ENCODE peak calls at places on chromosome 15, in four cellular contexts. P is GM10248, X is GM20000, D is PC-9. L is an unnamed sample.

GRCh38 chr15:34584321-34584668 is 844 bp upstream of the GOLGA8B start:
- DNase-seq in P (no peak), X (no peak), D (no peak), L (no peak)

GRCh38 chr15:75349851-75350588 is 3.2 kb downstream of the NEIL1 start:
- DNase-seq in P (peak), X (peak), D (no peak), L (peak)

GRCh38 chr15:39127925-39128617 is 452.8 kb upstream of the THBS1 start:
- DNase-seq in D (peak), X (no peak), P (no peak), L (no peak)

GRCh38 chr15:41634072-41634628 is 26.1 kb upstream of the MGA start:
- DNase-seq in P (no peak), X (no peak), D (no peak), L (no peak)

GRCh38 chr15:92538115-92538514 is 117.5 kb downstream of the FAM174B start:
- DNase-seq in X (no peak), D (no peak), P (no peak), L (no peak)

GRCh38 chr15:48059786-48060185 is 61.0 kb upstream of the SLC24A5 start:
- DNase-seq in P (no peak), X (no peak), D (no peak), L (no peak)

GRCh38 chr15:92617197-92618037 is 38.2 kb downstream of the FAM174B start:
- DNase-seq in X (no peak), D (peak), P (no peak), L (no peak)

GRCh38 chr15:67107014-67107812 is 41.8 kb downstream of the SMAD3 start:
- DNase-seq in P (no peak), D (peak), X (no peak), L (no peak)

GRCh38 chr15:68635142-68635541 is 56.3 kb downstream of the CORO2B start:
- DNase-seq in D (no peak), P (no peak), X (no peak), L (no peak)

GRCh38 chr15:79036323-79036722 is 54.3 kb downstream of the RASGRF1 start:
- DNase-seq in D (no peak), X (no peak), P (no peak), L (no peak)

GRCh38 chr15:32105258-32106248 is 75.2 kb downstream of the CHRNA7 start:
- DNase-seq in X (no peak), P (no peak), D (no peak), L (no peak)

GRCh38 chr15:78177447-78177873 is 28.3 kb downstream of the IDH3A start:
- DNase-seq in P (peak), X (peak), D (no peak), L (no peak)

GRCh38 chr15:40955930-40956542 is 2.8 kb downstream of the CHAC1 start:
- DNase-seq in D (no peak), P (no peak), X (no peak), L (no peak)

GRCh38 chr15:88653200-88654064 is 14.6 kb downstream of the ISG20 start:
- DNase-seq in X (no peak), P (no peak), D (no peak), L (no peak)

GRCh38 chr15:47718474-47719440 is 1.5 kb downstream of the SEMA6D start:
- DNase-seq in D (no peak), X (peak), P (peak), L (no peak)

GRCh38 chr15:53746101-53746500 is 13.4 kb downstream of the WDR72 start:
- DNase-seq in D (no peak), X (no peak), P (no peak), L (no peak)

GRCh38 chr15:49382394-49382793 is 40.6 kb upstream of the FGF7 start:
- DNase-seq in X (no peak), P (no peak), D (no peak), L (no peak)

GRCh38 chr15:91860498-91860897 is 7.0 kb downstream of the SLCO3A1 start:
- DNase-seq in D (no peak), X (no peak), P (no peak), L (no peak)

GRCh38 chr15:79088426-79089205 is 2.0 kb downstream of the RASGRF1 start:
- DNase-seq in D (no peak), P (no peak), X (no peak), L (no peak)

GRCh38 chr15:37014137-37014536 is 86.2 kb downstream of the MEIS2 start:
- DNase-seq in D (no peak), P (no peak), X (no peak), L (no peak)

GRCh38 chr15:45705510-45706473 is 71.0 kb downstream of the SQOR start:
- DNase-seq in X (peak), D (peak), P (peak), L (peak)

GRCh38 chr15:68821898-68822380 is 1.2 kb upstream of the ANP32A start:
- DNase-seq in X (no peak), D (peak), P (no peak), L (no peak)

GRCh38 chr15:101773496-101774100 is 29.7 kb upstream of the OR4F6 start:
- DNase-seq in X (no peak), P (no peak), D (no peak), L (no peak)

GRCh38 chr15:49045691-49046112 is 544 bp downstream of the SECISBP2L start:
- DNase-seq in P (peak), D (no peak), X (peak), L (peak)

GRCh38 chr15:26132786-26133185 is 269.7 kb upstream of the ATP10A start:
- DNase-seq in D (no peak), X (no peak), P (no peak), L (no peak)

GRCh38 chr15:38176155-38176554 is 76.5 kb upstream of the SPRED1 start:
- DNase-seq in X (peak), D (no peak), P (peak), L (peak)

GRCh38 chr15:52557242-52557641 is 11.6 kb downstream of the ARPP19 start:
- DNase-seq in X (no peak), P (no peak), D (no peak), L (no peak)

GRCh38 chr15:81901323-81901722 is 144.5 kb downstream of the MEX3B start:
- DNase-seq in D (no peak), X (no peak), P (no peak), L (no peak)

GRCh38 chr15:40470423-40471104 is at the start of gene CHST14:
- DNase-seq in P (peak), D (peak), X (peak), L (no peak)

GRCh38 chr15:59052915-59053407 is 52.0 kb upstream of the CCNB2 start:
- DNase-seq in P (no peak), X (no peak), D (no peak), L (no peak)

GRCh38 chr15:85137507-85138175 is 156.0 kb downstream of the PDE8A start:
- DNase-seq in P (no peak), X (no peak), D (no peak), L (no peak)

GRCh38 chr15:36992454-36992853 is 107.9 kb downstream of the MEIS2 start:
- DNase-seq in X (no peak), D (no peak), P (no peak), L (no peak)

GRCh38 chr15:82298520-82298919 is 35.9 kb downstream of the SAXO2 start:
- DNase-seq in X (no peak), D (no peak), P (no peak), L (no peak)

GRCh38 chr15:58742424-58743160 is 6.9 kb downstream of the ADAM10 start:
- DNase-seq in D (no peak), X (no peak), P (no peak), L (no peak)

GRCh38 chr15:78979456-78980320 is 34.8 kb upstream of the CTSH start:
- DNase-seq in X (peak), D (peak), P (peak), L (peak)

GRCh38 chr15:50767332-50767861 is 1.9 kb upstream of the SPPL2A start:
- DNase-seq in P (no peak), D (no peak), X (peak), L (no peak)

GRCh38 chr15:48976444-48977088 is 12.8 kb upstream of the SHC4 start:
- DNase-seq in X (no peak), P (no peak), D (no peak), L (no peak)

GRCh38 chr15:34987182-34987488 is 952 bp downstream of the ZNF770 start:
- DNase-seq in D (no peak), P (no peak), X (no peak), L (no peak)

GRCh38 chr15:78316211-78317077 is 17.0 kb upstream of the SKIC8 start:
- DNase-seq in P (peak), D (no peak), X (no peak), L (no peak)

GRCh38 chr15:52288051-52288942 is 7.3 kb downstream of the MYO5C start:
- DNase-seq in D (peak), X (no peak), P (no peak), L (no peak)

GRCh38 chr15:86483936-86484335 is 404.3 kb downstream of the AGBL1 start:
- DNase-seq in P (no peak), D (no peak), X (no peak), L (no peak)
- TF ChIP-seq CTCF in P (no peak), D (no peak), X (no peak), L (no peak)

DNA sequence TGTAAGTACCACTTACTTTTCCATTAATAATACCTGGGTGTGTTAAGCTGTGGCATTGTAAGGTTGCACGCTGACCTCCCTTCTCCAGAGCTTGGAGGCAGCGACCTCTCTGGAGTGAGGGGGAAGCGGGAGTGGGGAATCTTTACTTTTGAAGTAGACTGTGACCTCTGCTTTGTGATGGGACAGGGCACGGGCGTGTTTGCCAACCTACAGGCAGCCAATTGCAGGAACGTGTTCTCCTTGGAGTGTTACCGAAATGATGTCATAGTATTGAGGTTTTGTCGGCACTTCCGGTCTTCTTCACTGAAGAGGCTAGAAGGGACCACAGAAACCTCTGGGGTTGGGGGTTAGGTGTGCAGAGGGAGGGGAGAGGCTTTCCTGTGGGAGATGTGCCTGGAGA is 227.3 kb upstream of the C2CD4B start:
- DNase-seq in P (no peak), X (peak), D (no peak), L (no peak)
- TF ChIP-seq CTCF in P (no peak), X (no peak), D (no peak), L (no peak)

GRCh38 chr15:57606816-57607215 is 15.1 kb downstream of the MYZAP start:
- DNase-seq in D (no peak), P (no peak), X (no peak), L (no peak)

GRCh38 chr15:57611119-57611518 is 19.4 kb downstream of the MYZAP start:
- DNase-seq in D (no peak), P (no peak), X (no peak), L (no peak)

GRCh38 chr15:57610130-57610529 is 18.4 kb downstream of the MYZAP start:
- DNase-seq in P (no peak), D (no peak), X (no peak), L (no peak)

GRCh38 chr15:57607570-57608000 is 15.9 kb downstream of the MYZAP start:
- DNase-seq in D (peak), X (no peak), P (no peak), L (no peak)

GRCh38 chr15:57611938-57612337 is 20.2 kb downstream of the MYZAP start:
- DNase-seq in D (peak), X (no peak), P (no peak), L (no peak)
- TF ChIP-seq CTCF in D (peak), X (no peak), P (no peak), L (no peak)

GRCh38 chr15:60392601-60392985 is 5.2 kb downstream of the ANXA2 start:
- DNase-seq in P (no peak), D (peak), X (peak), L (no peak)

GRCh38 chr15:60391722-60392340 is 6.0 kb downstream of the ANXA2 start:
- DNase-seq in D (no peak), X (no peak), P (no peak), L (no peak)

GRCh38 chr15:60389261-60390077 is 8.3 kb downstream of the ANXA2 start:
- DNase-seq in P (peak), X (peak), D (no peak), L (no peak)

GRCh38 chr15:60390231-60390630 is 7.6 kb downstream of the ANXA2 start:
- DNase-seq in X (no peak), P (no peak), D (no peak), L (no peak)

GRCh38 chr15:60390931-60391501 is 6.8 kb downstream of the ANXA2 start:
- DNase-seq in X (no peak), D (peak), P (no peak), L (no peak)
- TF ChIP-seq CTCF in X (no peak), D (no peak), P (no peak), L (no peak)

DNA sequence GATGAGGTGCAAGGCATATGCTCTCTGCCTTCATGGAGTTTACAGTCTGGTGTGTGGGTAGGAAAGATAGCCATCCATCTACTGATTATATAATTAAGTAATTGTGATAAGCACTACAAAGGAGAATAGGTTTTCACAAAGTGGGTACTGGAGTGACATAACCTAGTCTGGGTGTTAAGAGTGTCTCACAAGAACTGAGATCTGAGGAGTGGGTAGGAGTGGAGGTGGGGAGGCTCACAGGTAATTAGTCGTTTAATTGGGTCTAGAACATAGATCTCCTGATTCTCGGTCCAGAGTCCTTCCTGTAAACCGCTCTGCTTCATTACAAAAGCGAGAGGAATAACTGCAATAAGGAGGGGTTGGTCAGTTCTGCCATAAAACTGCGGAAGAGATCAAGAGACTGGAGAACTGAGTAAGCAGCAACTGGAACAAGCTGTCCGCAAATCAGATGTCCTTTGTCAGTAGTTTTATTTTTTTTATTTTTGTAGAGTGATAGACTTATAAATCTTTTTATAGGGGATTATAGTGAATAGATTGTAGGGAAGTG is 2.2 kb downstream of the NEO1 start:
- DNase-seq in D (no peak), P (no peak), X (no peak), L (no peak)
- TF ChIP-seq CTCF in D (no peak), P (no peak), X (no peak), L (no peak)

DNA sequence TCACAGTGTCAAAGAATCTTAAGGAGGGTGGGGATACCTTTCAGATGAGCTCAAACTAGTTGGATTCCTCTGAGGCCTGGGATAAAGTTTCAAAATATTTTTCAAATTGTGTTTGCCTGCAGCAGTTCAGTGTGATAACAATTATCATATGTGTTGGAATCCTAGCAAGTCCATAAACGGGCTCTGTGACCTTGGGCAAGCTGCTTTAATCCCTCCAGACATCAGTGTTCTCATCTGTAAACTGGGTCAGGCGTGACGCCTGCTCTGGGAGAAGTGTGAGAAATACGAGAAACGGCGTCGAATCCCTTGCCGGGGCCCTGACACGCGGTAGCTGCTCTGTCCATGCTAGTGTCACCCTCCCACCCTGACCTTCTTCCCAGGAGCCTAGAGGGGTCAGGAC is 153.4 kb downstream of the UACA start:
- DNase-seq in P (no peak), X (no peak), D (no peak), L (no peak)
- TF ChIP-seq CTCF in P (no peak), X (no peak), D (no peak), L (no peak)

DNA sequence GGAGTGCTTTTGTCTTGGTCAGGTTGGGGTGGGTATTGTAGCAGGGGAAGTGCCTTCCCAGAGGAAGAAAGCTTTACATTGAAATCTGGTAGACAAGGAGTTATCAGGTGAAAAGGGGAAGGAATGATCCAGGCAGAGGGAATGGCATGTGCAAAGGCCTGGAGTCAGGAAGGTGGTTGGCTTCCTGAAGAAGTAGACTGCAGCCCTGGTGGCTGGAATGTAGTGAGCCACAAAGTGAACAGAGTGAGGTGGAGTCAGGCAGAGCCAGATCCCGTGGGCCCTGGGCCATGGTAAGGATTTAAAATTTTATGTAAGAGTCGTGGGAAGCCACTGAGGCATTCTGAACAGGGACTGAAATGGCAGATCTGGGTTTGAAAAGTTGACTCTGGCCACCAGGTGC is 58.3 kb downstream of the RAB11A start:
- DNase-seq in X (no peak), D (no peak), P (no peak), L (no peak)
- TF ChIP-seq CTCF in X (no peak), D (peak), P (no peak), L (no peak)

DNA sequence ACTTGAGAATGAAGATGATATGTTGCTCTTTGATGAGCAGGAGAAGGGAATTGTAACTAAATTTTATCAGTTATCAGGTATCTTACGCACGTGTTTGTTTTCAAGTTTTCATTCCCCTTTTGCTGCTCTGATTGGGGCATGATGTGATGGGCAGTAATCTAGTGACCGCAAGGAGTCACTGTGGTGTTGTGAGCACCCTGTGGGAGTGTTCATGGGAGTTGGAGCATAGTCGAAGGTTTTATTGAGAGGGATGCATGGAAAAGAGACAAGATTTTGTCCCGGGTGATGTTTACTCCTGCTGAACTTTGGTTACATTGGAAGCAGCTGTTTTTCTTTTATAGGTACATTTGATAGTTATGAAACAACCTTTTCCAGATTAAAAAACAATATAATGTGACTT is 2.1 kb downstream of the FAN1 start:
- DNase-seq in D (no peak), P (no peak), X (no peak), L (no peak)
- TF ChIP-seq CTCF in D (no peak), P (no peak), X (no peak), L (no peak)